ENCODE peak calls at places on chromosomes 2 and 18, in four cellular contexts. H, D, O and E are unnamed samples.

GRCh38 chr2:144512421-144513272 is 7.3 kb downstream of the ZEB2 start:
- DNase-seq in O (no peak), H (no peak), D (peak), E (no peak)

GRCh38 chr2:33314541-33314940 is 161.9 kb upstream of the RASGRP3 start:
- DNase-seq in O (no peak), D (no peak), H (no peak), E (no peak)

GRCh38 chr18:71047882-71048281 is 759.0 kb downstream of the SOCS6 start:
- DNase-seq in O (no peak), D (no peak), H (no peak), E (no peak)

GRCh38 chr2:186017278-186017677 is 278.7 kb downstream of the FSIP2 start:
- DNase-seq in D (no peak), O (no peak), H (no peak), E (no peak)

GRCh38 chr2:143503280-143503679 is 374.1 kb downstream of the ARHGAP15 start:
- DNase-seq in O (no peak), H (no peak), D (no peak), E (no peak)

GRCh38 chr2:2244508-2244907 is 86.6 kb downstream of the MYT1L start:
- DNase-seq in O (no peak), H (no peak), D (no peak), E (no peak)

GRCh38 chr18:49524951-49525350 is 36.9 kb upstream of the LIPG start:
- DNase-seq in O (no peak), D (no peak), H (no peak), E (no peak)

GRCh38 chr2:42098571-42099430 is 51.0 kb downstream of the PKDCC start:
- DNase-seq in O (no peak), H (no peak), D (no peak), E (no peak)

GRCh38 chr2:179770029-179770428 is 91.4 kb downstream of the ZNF385B start:
- DNase-seq in H (no peak), D (no peak), O (no peak), E (no peak)

GRCh38 chr2:230956827-230957755 is 32.0 kb upstream of the GPR55 start:
- DNase-seq in H (peak), O (peak), D (peak), E (no peak)

GRCh38 chr2:230225486-230225885 is at the start of gene SP140:
- DNase-seq in H (no peak), O (no peak), D (no peak), E (no peak)

GRCh38 chr2:237312021-237312755 is 101.8 kb downstream of the COL6A3 start:
- DNase-seq in O (no peak), H (no peak), D (no peak), E (no peak)

GRCh38 chr2:189178007-189178406 is 1.6 kb downstream of the COL5A2 start:
- DNase-seq in H (no peak), D (peak), O (no peak), E (no peak)

GRCh38 chr2:37005118-37005868 is 39.0 kb upstream of the STRN start:
- DNase-seq in H (peak), D (peak), O (peak), E (no peak)

GRCh38 chr2:148552675-148553331 is 91.7 kb upstream of the EPC2 start:
- DNase-seq in D (no peak), H (no peak), O (no peak), E (no peak)

GRCh38 chr2:111919794-111920608 is 21.6 kb downstream of the MERTK start:
- DNase-seq in D (peak), O (no peak), H (peak), E (peak)

GRCh38 chr2:128433911-128434550 is 115.4 kb upstream of the HS6ST1 start:
- DNase-seq in O (no peak), D (no peak), H (no peak), E (no peak)

GRCh38 chr18:11873670-11874340 is 22.6 kb downstream of the CHMP1B start:
- DNase-seq in H (no peak), D (no peak), O (no peak), E (no peak)

GRCh38 chr2:74849228-74849892 is 15.4 kb downstream of the HK2 start:
- DNase-seq in H (no peak), O (no peak), D (no peak), E (peak)